ENCODE peak calls at places on chromosomes 2 and 18, in seven cellular contexts. B, Q, F, Z, S, T and H are unnamed samples.

GRCh38 chr18:57523171-57523956 is 63.1 kb downstream of the FECH start:
- DNase-seq in B (no peak), Q (no peak), F (no peak), Z (no peak), S (no peak), T (no peak), H (no peak)

GRCh38 chr2:69652206-69652605 is 8.7 kb upstream of the AAK1 start:
- DNase-seq in B (no peak), Q (peak), F (no peak), Z (no peak), S (no peak), T (peak), H (no peak)

GRCh38 chr18:37637451-37637850 is 71.9 kb upstream of the CELF4 start:
- DNase-seq in B (no peak), Q (no peak), F (no peak), Z (no peak), S (no peak), T (no peak), H (no peak)

GRCh38 chr2:40367652-40368051 is 84.2 kb downstream of the SLC8A1 start:
- DNase-seq in B (no peak), Q (peak), F (no peak), Z (no peak), S (no peak), T (no peak), H (no peak)

GRCh38 chr18:66999003-66999402 is 395.1 kb upstream of the CDH19 start:
- DNase-seq in B (no peak), Q (no peak), F (no peak), Z (no peak), S (no peak), T (no peak), H (no peak)

GRCh38 chr2:104897515-104898184 is 43.7 kb downstream of the POU3F3 start:
- DNase-seq in B (no peak), Q (peak), F (no peak), Z (no peak), S (no peak), T (peak), H (no peak)

GRCh38 chr18:51668101-51668500 is 470.6 kb upstream of the MEX3C start:
- DNase-seq in B (peak), Q (peak), F (no peak), Z (peak), S (no peak), T (peak), H (no peak)

GRCh38 chr2:109137616-109138015 is 8.6 kb downstream of the SH3RF3 start:
- DNase-seq in B (no peak), Q (no peak), F (no peak), Z (no peak), S (no peak), T (no peak), H (no peak)

GRCh38 chr2:213086566-213086965 is 64.8 kb downstream of the IKZF2 start:
- DNase-seq in B (no peak), Q (no peak), F (no peak), Z (no peak), S (no peak), T (no peak), H (no peak)

GRCh38 chr2:206556357-206556949 is 85.8 kb upstream of the FAM237A start:
- DNase-seq in B (peak), Q (peak), F (no peak), Z (peak), S (no peak), T (peak), H (no peak)

GRCh38 chr2:168096158-168096557 is 151.2 kb downstream of the STK39 start:
- DNase-seq in B (no peak), Q (no peak), F (no peak), Z (no peak), S (no peak), T (no peak), H (no peak)

GRCh38 chr2:191014653-191015020 is 666 bp upstream of the STAT1 start:
- DNase-seq in B (no peak), Q (no peak), F (no peak), Z (no peak), S (no peak), T (no peak), H (no peak)

GRCh38 chr2:74516070-74516633 is 1.9 kb downstream of the TLX2 start:
- DNase-seq in B (no peak), Q (peak), F (peak), Z (no peak), S (no peak), T (no peak), H (no peak)

GRCh38 chr2:108583903-108584520 is 49.7 kb downstream of the LIMS1 start:
- DNase-seq in B (peak), Q (peak), F (peak), Z (peak), S (peak), T (peak), H (no peak)

GRCh38 chr2:36667931-36668330 is 28.6 kb upstream of the VIT start:
- DNase-seq in B (no peak), Q (no peak), F (no peak), Z (no peak), S (no peak), T (no peak), H (no peak)

GRCh38 chr2:58734365-58734764 is 493.2 kb upstream of the FANCL start:
- DNase-seq in B (peak), Q (peak), F (no peak), Z (peak), S (no peak), T (peak), H (no peak)